ENCODE peak calls at places on chromosomes 11 and 22, in six cellular contexts. One of them, this sample, is unnamed.

GRCh38 chr11:67027943-67028542 is 5.1 kb downstream of the SYT12 start:
- DNase-seq in GM20000: peak
- DNase-seq in A549: no peak
- DNase-seq in transverse colon: no peak
- DNase-seq in mesothelial cell of epicardium: no peak
- DNase-seq in astrocyte of the cerebellum: no peak
- DNase-seq in this sample: no peak

GRCh38 chr11:130451261-130452019 is 3.0 kb downstream of the ADAMTS15 start:
- DNase-seq in mesothelial cell of epicardium: no peak
- DNase-seq in astrocyte of the cerebellum: peak
- DNase-seq in transverse colon: no peak
- DNase-seq in A549: no peak
- DNase-seq in GM20000: no peak
- DNase-seq in this sample: no peak

GRCh38 chr11:119369035-119369925 is 12.2 kb downstream of the USP2 start:
- DNase-seq in A549: no peak
- DNase-seq in mesothelial cell of epicardium: no peak
- DNase-seq in transverse colon: peak
- DNase-seq in astrocyte of the cerebellum: no peak
- DNase-seq in GM20000: no peak
- DNase-seq in this sample: no peak

GRCh38 chr22:44452531-44453420 is 45.3 kb downstream of the RTL6 start:
- DNase-seq in GM20000: no peak
- DNase-seq in transverse colon: no peak
- DNase-seq in A549: no peak
- DNase-seq in mesothelial cell of epicardium: peak
- DNase-seq in astrocyte of the cerebellum: no peak
- DNase-seq in this sample: no peak

GRCh38 chr11:105132716-105133511 is 6.7 kb downstream of the CARD18 start:
- DNase-seq in GM20000: no peak
- DNase-seq in A549: peak
- DNase-seq in transverse colon: no peak
- DNase-seq in mesothelial cell of epicardium: no peak
- DNase-seq in astrocyte of the cerebellum: peak
- DNase-seq in this sample: no peak

GRCh38 chr11:47886096-47886495 is 37.9 kb upstream of the NUP160 start:
- DNase-seq in astrocyte of the cerebellum: peak
- DNase-seq in mesothelial cell of epicardium: no peak
- DNase-seq in GM20000: no peak
- DNase-seq in A549: peak
- DNase-seq in transverse colon: no peak
- DNase-seq in this sample: no peak

GRCh38 chr11:119706887-119707286 is 22.1 kb downstream of the NECTIN1 start:
- DNase-seq in transverse colon: no peak
- DNase-seq in astrocyte of the cerebellum: no peak
- DNase-seq in mesothelial cell of epicardium: no peak
- DNase-seq in A549: no peak
- DNase-seq in GM20000: no peak
- DNase-seq in this sample: no peak

GRCh38 chr22:26921726-26922125 is 264.3 kb downstream of the MIAT start:
- DNase-seq in A549: no peak
- DNase-seq in astrocyte of the cerebellum: no peak
- DNase-seq in GM20000: no peak
- DNase-seq in mesothelial cell of epicardium: no peak
- DNase-seq in transverse colon: no peak
- DNase-seq in this sample: no peak

GRCh38 chr11:23233075-23233474 is 372.8 kb upstream of the CCDC179 start:
- DNase-seq in astrocyte of the cerebellum: peak
- DNase-seq in GM20000: no peak
- DNase-seq in A549: no peak
- DNase-seq in transverse colon: no peak
- DNase-seq in mesothelial cell of epicardium: no peak
- DNase-seq in this sample: no peak

GRCh38 chr22:27420817-27421361 is 380.7 kb downstream of the MN1 start:
- DNase-seq in mesothelial cell of epicardium: no peak
- DNase-seq in A549: no peak
- DNase-seq in transverse colon: peak
- DNase-seq in GM20000: no peak
- DNase-seq in astrocyte of the cerebellum: peak
- DNase-seq in this sample: no peak

GRCh38 chr11:128715691-128716153 is 21.9 kb downstream of the FLI1 start:
- DNase-seq in A549: no peak
- DNase-seq in astrocyte of the cerebellum: peak
- DNase-seq in mesothelial cell of epicardium: no peak
- DNase-seq in GM20000: no peak
- DNase-seq in transverse colon: no peak
- DNase-seq in this sample: no peak

GRCh38 chr11:96006016-96006415 is 82.1 kb upstream of the MTMR2 start:
- DNase-seq in A549: no peak
- DNase-seq in astrocyte of the cerebellum: no peak
- DNase-seq in transverse colon: no peak
- DNase-seq in mesothelial cell of epicardium: no peak
- DNase-seq in GM20000: no peak
- DNase-seq in this sample: no peak

GRCh38 chr22:46362221-46362933 is 26.9 kb downstream of the TRMU start:
- DNase-seq in transverse colon: peak
- DNase-seq in mesothelial cell of epicardium: no peak
- DNase-seq in A549: no peak
- DNase-seq in astrocyte of the cerebellum: no peak
- DNase-seq in GM20000: no peak
- DNase-seq in this sample: no peak

GRCh38 chr11:63020671-63021255 is 5.1 kb upstream of the SLC22A8 start:
- DNase-seq in mesothelial cell of epicardium: peak
- DNase-seq in transverse colon: no peak
- DNase-seq in astrocyte of the cerebellum: no peak
- DNase-seq in A549: peak
- DNase-seq in GM20000: no peak
- DNase-seq in this sample: no peak

GRCh38 chr22:37197451-37198289 is 9.6 kb upstream of the C1QTNF6 start:
- DNase-seq in transverse colon: peak
- DNase-seq in mesothelial cell of epicardium: no peak
- DNase-seq in GM20000: no peak
- DNase-seq in astrocyte of the cerebellum: no peak
- DNase-seq in A549: peak
- DNase-seq in this sample: no peak

GRCh38 chr22:37199103-37199838 is 11.2 kb upstream of the C1QTNF6 start:
- DNase-seq in astrocyte of the cerebellum: peak
- DNase-seq in mesothelial cell of epicardium: peak
- DNase-seq in transverse colon: peak
- DNase-seq in GM20000: peak
- DNase-seq in A549: peak
- DNase-seq in this sample: peak

GRCh38 chr22:37198290-37199102 is 10.4 kb upstream of the C1QTNF6 start:
- DNase-seq in GM20000: peak
- DNase-seq in mesothelial cell of epicardium: peak
- DNase-seq in transverse colon: peak
- DNase-seq in astrocyte of the cerebellum: no peak
- DNase-seq in A549: peak
- DNase-seq in this sample: peak

GRCh38 chr22:37201066-37201820 is 11.0 kb downstream of the SSTR3 start:
- DNase-seq in astrocyte of the cerebellum: no peak
- DNase-seq in A549: no peak
- DNase-seq in transverse colon: no peak
- DNase-seq in mesothelial cell of epicardium: no peak
- DNase-seq in GM20000: no peak
- DNase-seq in this sample: no peak

DNA sequence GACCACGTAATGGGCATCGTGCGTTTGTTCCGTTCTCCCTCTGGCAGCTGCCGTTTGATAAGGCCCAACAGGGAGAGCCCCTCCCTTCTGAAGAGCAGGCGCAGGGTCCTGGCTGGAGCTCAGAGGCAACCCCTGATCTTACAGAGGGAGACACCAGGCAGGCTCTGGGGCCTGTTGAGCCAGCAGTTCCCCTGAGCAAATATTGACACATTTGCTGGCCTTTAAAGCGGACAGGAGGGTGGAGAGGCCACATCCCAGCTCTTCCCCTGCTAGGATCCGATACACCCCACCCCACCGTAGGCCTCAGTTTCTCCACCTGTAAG is 11.8 kb upstream of the C1QTNF6 start:
- DNase-seq in mesothelial cell of epicardium: no peak
- DNase-seq in transverse colon: no peak
- DNase-seq in astrocyte of the cerebellum: no peak
- DNase-seq in A549: no peak
- DNase-seq in GM20000: peak
- DNase-seq in this sample: no peak
- TF ChIP-seq CTCF in mesothelial cell of epicardium: no peak
- TF ChIP-seq CTCF in transverse colon: no peak
- TF ChIP-seq CTCF in astrocyte of the cerebellum: no peak
- TF ChIP-seq CTCF in A549: peak
- TF ChIP-seq CTCF in GM20000: no peak
- TF ChIP-seq CTCF in this sample: no peak

GRCh38 chr11:9273430-9274336 is 8.5 kb upstream of the DENND5A start:
- DNase-seq in astrocyte of the cerebellum: no peak
- DNase-seq in A549: no peak
- DNase-seq in transverse colon: no peak
- DNase-seq in mesothelial cell of epicardium: no peak
- DNase-seq in GM20000: no peak
- DNase-seq in this sample: no peak

GRCh38 chr11:9277176-9277575 is 12.0 kb upstream of the DENND5A start:
- DNase-seq in A549: no peak
- DNase-seq in astrocyte of the cerebellum: no peak
- DNase-seq in mesothelial cell of epicardium: no peak
- DNase-seq in GM20000: no peak
- DNase-seq in transverse colon: no peak
- DNase-seq in this sample: no peak

GRCh38 chr11:9280655-9281301 is 15.6 kb upstream of the DENND5A start:
- DNase-seq in astrocyte of the cerebellum: peak
- DNase-seq in GM20000: peak
- DNase-seq in transverse colon: peak
- DNase-seq in A549: no peak
- DNase-seq in mesothelial cell of epicardium: no peak
- DNase-seq in this sample: peak

GRCh38 chr11:9274499-9275228 is 9.5 kb upstream of the DENND5A start:
- DNase-seq in GM20000: no peak
- DNase-seq in mesothelial cell of epicardium: no peak
- DNase-seq in astrocyte of the cerebellum: no peak
- DNase-seq in A549: no peak
- DNase-seq in transverse colon: no peak
- DNase-seq in this sample: no peak

GRCh38 chr11:9276571-9276970 is 11.4 kb upstream of the DENND5A start:
- DNase-seq in transverse colon: no peak
- DNase-seq in A549: peak
- DNase-seq in astrocyte of the cerebellum: no peak
- DNase-seq in GM20000: no peak
- DNase-seq in mesothelial cell of epicardium: no peak
- DNase-seq in this sample: no peak
- TF ChIP-seq CTCF in transverse colon: no peak
- TF ChIP-seq CTCF in A549: peak
- TF ChIP-seq CTCF in astrocyte of the cerebellum: no peak
- TF ChIP-seq CTCF in GM20000: no peak
- TF ChIP-seq CTCF in mesothelial cell of epicardium: no peak
- TF ChIP-seq CTCF in this sample: no peak

GRCh38 chr11:99687320-99687719 is 666.6 kb downstream of the CNTN5 start:
- DNase-seq in mesothelial cell of epicardium: no peak
- DNase-seq in A549: no peak
- DNase-seq in transverse colon: no peak
- DNase-seq in astrocyte of the cerebellum: no peak
- DNase-seq in GM20000: no peak
- DNase-seq in this sample: no peak
- TF ChIP-seq CTCF in mesothelial cell of epicardium: no peak
- TF ChIP-seq CTCF in A549: no peak
- TF ChIP-seq CTCF in transverse colon: no peak
- TF ChIP-seq CTCF in astrocyte of the cerebellum: no peak
- TF ChIP-seq CTCF in GM20000: no peak
- TF ChIP-seq CTCF in this sample: no peak

DNA sequence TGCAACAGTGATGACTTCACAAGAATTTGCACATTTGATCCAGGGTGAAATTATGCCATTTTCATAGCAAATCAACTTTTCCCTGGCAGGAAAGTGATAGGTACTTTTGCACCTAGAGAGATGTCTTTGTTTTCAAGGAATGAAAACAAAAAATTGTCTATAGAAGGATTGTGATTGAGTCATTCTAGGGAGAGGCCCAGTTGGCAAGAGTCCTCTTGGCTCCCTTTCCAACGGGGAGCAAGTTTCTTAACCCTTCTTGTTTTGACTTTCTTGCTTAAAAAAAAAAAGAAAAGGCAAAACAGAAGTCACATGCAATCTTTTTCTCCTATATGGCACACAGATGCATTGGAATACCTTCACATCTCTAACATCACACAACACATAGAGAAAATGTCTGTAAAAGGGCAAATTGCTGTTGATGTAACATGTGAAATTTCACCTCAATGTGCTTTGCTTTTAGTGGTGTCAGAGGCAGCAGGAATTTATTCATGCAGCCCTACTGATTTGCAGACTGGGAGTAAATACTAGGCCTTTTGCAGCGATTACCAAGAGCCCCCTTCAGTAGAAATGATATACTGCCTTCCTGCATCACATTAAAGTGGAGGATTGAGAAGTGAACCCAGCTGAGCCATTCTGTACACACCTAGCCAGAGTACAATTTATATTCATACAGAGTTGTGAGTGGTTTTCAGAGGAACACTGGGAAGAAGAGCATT is 290.7 kb upstream of the MPPED2 start:
- DNase-seq in mesothelial cell of epicardium: no peak
- DNase-seq in transverse colon: no peak
- DNase-seq in A549: no peak
- DNase-seq in astrocyte of the cerebellum: no peak
- DNase-seq in GM20000: no peak
- DNase-seq in this sample: no peak
- TF ChIP-seq CTCF in mesothelial cell of epicardium: no peak
- TF ChIP-seq CTCF in transverse colon: no peak
- TF ChIP-seq CTCF in A549: no peak
- TF ChIP-seq CTCF in astrocyte of the cerebellum: no peak
- TF ChIP-seq CTCF in GM20000: no peak
- TF ChIP-seq CTCF in this sample: no peak

GRCh38 chr11:79925570-79925969 is 484.7 kb upstream of the TENM4 start:
- DNase-seq in mesothelial cell of epicardium: no peak
- DNase-seq in A549: no peak
- DNase-seq in transverse colon: no peak
- DNase-seq in GM20000: no peak
- DNase-seq in astrocyte of the cerebellum: no peak
- DNase-seq in this sample: no peak

GRCh38 chr11:79926707-79927106 is 485.9 kb upstream of the TENM4 start:
- DNase-seq in mesothelial cell of epicardium: no peak
- DNase-seq in astrocyte of the cerebellum: no peak
- DNase-seq in A549: no peak
- DNase-seq in transverse colon: no peak
- DNase-seq in GM20000: no peak
- DNase-seq in this sample: no peak

GRCh38 chr11:79920480-79920879 is 479.6 kb upstream of the TENM4 start:
- DNase-seq in transverse colon: no peak
- DNase-seq in mesothelial cell of epicardium: no peak
- DNase-seq in GM20000: no peak
- DNase-seq in A549: no peak
- DNase-seq in astrocyte of the cerebellum: no peak
- DNase-seq in this sample: no peak

GRCh38 chr11:79919340-79919739 is 478.5 kb upstream of the TENM4 start:
- DNase-seq in A549: no peak
- DNase-seq in transverse colon: peak
- DNase-seq in mesothelial cell of epicardium: no peak
- DNase-seq in GM20000: no peak
- DNase-seq in astrocyte of the cerebellum: no peak
- DNase-seq in this sample: no peak

DNA sequence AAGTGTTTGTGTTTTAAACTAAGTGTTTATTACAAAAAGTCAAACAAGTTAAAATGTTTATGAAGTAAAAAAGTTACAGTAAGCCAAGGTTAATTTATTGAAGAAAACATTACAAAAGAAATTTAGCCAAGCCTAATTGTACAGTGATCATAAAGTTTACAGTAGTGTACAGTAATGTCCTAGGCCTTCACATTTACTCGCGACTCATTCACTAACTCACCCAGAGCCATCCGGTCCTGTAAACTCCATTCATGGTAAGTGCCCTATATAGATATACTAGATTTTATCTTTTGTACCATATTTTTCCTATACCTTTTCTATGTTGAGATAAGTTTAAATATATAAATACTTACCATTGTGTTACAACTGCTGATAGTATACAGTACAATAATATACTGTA is 481.8 kb upstream of the TENM4 start:
- DNase-seq in astrocyte of the cerebellum: no peak
- DNase-seq in GM20000: no peak
- DNase-seq in A549: no peak
- DNase-seq in mesothelial cell of epicardium: no peak
- DNase-seq in transverse colon: no peak
- DNase-seq in this sample: no peak
- TF ChIP-seq CTCF in astrocyte of the cerebellum: no peak
- TF ChIP-seq CTCF in GM20000: no peak
- TF ChIP-seq CTCF in A549: no peak
- TF ChIP-seq CTCF in mesothelial cell of epicardium: no peak
- TF ChIP-seq CTCF in transverse colon: no peak
- TF ChIP-seq CTCF in this sample: no peak